ENCODE peak calls at places on chromosomes 3 and 15, in four cellular contexts. O, S, Q and A are unnamed samples.

GRCh38 chr15:80689297-80689696 is 5.8 kb upstream of the ABHD17C start:
- DNase-seq in O (no peak), S (no peak), Q (no peak), A (no peak)

GRCh38 chr3:157073810-157074209 is 86.1 kb downstream of the CCNL1 start:
- DNase-seq in O (peak), S (peak), Q (no peak), A (no peak)

GRCh38 chr3:177295116-177295515 is 97.8 kb upstream of the TBL1XR1 start:
- DNase-seq in O (no peak), S (no peak), Q (no peak), A (no peak)

GRCh38 chr3:105518806-105519418 is 152.2 kb downstream of the ALCAM start:
- DNase-seq in O (peak), S (peak), Q (no peak), A (peak)

GRCh38 chr3:119681279-119681678 is 4.1 kb upstream of the COX17 start:
- DNase-seq in O (peak), S (peak), Q (no peak), A (no peak)

GRCh38 chr15:41648770-41649169 is 11.4 kb upstream of the MGA start:
- DNase-seq in O (peak), S (peak), Q (no peak), A (no peak)

GRCh38 chr3:86923071-86923476 is 67.9 kb downstream of the VGLL3 start:
- DNase-seq in O (peak), S (peak), Q (no peak), A (no peak)

GRCh38 chr3:51620543-51620942 is 50.5 kb upstream of the TEX264 start:
- DNase-seq in O (peak), S (peak), Q (no peak), A (no peak)

GRCh38 chr15:75233504-75234190 is 24.5 kb upstream of the GOLGA6C start:
- DNase-seq in O (no peak), S (no peak), Q (no peak), A (no peak)

GRCh38 chr3:157495846-157496245 is 7.4 kb downstream of the VEPH1 start:
- DNase-seq in O (no peak), S (no peak), Q (no peak), A (no peak)

GRCh38 chr3:16227566-16227965 is 37.2 kb downstream of the DPH3 start:
- DNase-seq in O (no peak), S (no peak), Q (no peak), A (no peak)

GRCh38 chr3:161284989-161285388 is 63.9 kb downstream of the NMD3 start:
- DNase-seq in O (peak), S (no peak), Q (no peak), A (no peak)

GRCh38 chr15:64581408-64581761 is 121.0 kb downstream of the ZNF609 start:
- DNase-seq in O (no peak), S (no peak), Q (no peak), A (no peak)

DNA sequence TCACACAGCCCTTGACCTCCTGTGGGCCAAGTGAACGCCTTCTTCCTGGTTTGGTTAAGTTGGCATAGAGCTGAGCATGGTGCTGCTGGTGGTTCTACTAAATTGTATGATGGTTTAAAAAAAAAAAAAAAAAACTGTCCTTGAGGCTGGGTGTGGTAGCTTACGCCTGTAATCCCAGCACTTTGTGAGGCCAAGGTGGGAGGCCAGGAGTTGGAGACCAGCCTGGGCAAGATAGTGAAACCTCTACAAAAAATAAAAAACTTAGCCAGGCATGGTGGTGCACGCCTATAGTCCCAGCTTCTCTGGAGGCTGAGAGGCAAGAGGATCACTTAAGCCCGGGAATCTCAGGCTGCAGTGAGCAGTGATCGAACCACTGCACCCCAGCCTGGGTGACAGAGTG is 58.9 kb upstream of the FLNB start:
- DNase-seq in O (no peak), S (no peak), Q (no peak), A (no peak)
- H3K4me2 ChIP-seq in O (no peak), S (no peak), Q (no peak), A (no peak)

GRCh38 chr3:141690366-141691072 is 47.6 kb upstream of the RNF7 start:
- DNase-seq in O (peak), S (peak), Q (no peak), A (no peak)
- H4K8ac ChIP-seq in O (peak), S (no peak), Q (no peak), A (no peak)

DNA sequence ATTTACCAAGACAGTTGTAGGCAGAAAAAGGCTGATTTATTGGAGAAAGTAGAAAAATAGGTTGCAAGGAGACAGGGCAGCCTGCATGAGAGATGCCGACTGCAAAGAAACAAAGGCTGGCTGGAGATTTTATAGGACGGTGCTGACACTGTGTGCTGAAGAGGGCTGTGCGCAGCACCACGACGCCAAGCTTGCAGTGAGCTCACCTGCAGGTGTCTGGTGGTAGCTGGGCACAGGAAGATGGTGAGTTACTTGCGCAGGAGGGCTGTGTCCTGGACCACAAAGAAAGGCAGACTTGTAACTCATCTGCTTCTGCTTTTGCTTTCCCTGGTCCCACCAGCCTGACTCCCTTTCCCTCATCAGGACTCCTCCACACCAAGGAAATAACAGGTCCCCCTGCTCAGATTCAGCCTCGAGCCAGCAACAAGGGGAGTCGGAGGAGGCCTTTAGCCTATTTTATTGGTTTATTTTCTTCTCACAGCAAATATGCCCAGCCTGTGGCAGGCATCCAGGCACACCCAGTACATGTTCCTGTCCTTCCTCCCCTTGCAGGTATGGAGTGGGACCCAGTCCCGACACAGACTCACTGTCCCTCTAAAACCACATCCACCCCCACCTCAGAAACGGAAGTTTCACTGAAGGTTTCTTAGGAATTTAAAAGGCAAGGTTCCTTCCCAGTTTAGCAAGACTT is 35.7 kb upstream of the FLNB start:
- DNase-seq in O (no peak), S (no peak), Q (no peak), A (no peak)
- H3K4me2 ChIP-seq in O (no peak), S (no peak), Q (no peak), A (no peak)

DNA sequence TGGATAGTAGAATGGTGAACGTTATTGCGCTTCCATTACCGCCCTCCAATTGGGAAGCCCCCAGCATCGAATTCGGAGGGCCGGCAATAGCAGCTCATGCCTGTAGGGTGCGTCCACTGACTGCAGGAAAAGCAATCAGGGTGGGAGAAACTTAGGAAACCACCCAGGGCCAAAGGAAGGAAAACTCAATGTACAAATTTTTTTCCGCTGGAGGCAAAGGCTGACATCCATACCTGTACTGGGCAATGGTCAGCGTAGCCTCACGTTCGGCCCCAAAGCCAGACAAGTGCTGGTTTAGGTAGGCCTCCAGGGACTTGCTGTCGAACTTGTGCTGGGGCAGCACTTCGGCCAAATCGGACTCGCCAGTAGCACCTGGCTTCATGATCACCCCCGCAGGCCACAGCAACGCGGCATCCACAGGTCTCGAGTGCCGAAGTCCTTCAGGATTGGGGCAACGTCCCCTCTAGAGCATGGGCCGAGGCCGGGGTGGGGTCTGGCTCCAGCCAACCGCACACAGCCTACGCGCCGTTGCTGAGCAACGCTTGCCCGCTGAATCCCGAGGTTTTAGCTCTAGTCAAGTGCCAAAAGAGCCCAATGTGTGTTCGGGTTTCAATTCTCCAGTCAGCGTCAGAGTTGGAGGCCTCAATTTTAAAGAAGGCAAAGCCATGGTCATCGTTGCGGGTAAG is at the start of gene ACAD11:
- DNase-seq in O (peak), S (peak), Q (peak), A (peak)
- H4K8ac ChIP-seq in O (peak), S (peak), Q (no peak), A (no peak)

DNA sequence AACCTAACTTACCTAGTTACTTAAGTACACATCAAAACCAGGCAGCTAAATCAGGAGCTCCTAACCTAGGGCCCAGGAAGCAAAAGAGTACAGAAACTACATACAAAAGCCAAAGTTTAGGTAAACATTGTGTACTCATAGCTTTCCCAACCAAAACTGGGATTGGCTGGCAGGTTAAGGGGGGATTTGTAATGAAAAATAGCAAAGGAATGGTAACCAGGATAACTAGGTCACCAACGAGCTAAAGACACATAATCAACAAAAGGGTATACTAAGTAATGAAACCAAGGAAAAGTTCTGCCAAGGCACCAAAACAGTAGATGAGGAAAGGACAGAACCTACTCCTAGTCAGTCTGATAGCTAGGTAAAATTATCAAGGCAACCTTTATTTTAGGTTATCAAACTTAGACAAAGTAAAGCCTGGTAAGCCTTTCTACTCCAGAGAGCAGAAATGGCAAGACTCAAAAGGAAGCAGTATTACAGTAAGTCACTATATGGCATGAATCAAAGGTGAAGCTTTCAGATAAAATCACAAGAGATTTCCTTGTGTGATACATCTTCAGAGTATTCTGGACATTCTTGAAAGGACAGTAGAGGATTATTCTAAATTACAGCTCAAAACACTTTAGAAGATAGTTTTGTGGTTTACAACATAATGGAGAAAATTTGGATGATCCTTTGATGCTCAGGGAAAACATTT is 10.2 kb downstream of the TRA2B start:
- DNase-seq in O (no peak), S (peak), Q (no peak), A (no peak)
- H3K4me2 ChIP-seq in O (peak), S (no peak), Q (peak), A (no peak)

DNA sequence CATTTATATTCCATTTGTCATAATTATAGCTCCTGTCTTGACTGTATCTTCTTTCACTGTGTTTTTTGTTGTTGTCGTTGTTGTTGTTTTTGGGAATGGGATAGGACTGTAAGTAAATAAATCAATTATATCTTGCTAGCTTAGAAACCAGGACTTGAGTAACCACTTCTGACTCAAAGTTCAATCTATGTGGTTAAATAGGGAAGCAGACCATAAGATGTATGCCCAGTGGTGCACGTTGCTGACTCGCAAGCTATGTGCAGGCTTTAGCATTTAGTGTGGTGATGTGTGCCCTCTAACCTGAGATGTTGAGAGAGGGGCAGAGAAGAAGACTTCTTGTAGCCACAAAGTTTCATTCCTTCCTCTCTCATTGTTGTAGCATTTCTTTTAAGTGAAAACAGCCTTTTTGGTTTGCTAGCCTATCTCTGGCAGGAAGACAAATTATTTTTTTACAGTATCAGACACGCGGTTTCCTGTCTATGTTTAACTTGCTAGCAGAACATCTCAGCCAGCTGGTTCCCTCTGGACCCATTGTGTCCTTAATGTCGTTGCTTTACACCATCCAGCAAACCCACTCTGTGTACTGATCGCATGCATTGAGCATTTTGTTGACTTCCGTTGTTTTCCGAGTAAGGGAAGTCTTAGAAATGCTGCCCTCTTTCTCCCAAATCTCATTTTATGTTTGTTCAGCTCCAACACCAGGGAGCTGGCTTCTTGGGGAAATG is 52.1 kb downstream of the TGFBR2 start:
- DNase-seq in O (peak), S (peak), Q (no peak), A (no peak)
- H4K8ac ChIP-seq in O (peak), S (peak), Q (no peak), A (no peak)

DNA sequence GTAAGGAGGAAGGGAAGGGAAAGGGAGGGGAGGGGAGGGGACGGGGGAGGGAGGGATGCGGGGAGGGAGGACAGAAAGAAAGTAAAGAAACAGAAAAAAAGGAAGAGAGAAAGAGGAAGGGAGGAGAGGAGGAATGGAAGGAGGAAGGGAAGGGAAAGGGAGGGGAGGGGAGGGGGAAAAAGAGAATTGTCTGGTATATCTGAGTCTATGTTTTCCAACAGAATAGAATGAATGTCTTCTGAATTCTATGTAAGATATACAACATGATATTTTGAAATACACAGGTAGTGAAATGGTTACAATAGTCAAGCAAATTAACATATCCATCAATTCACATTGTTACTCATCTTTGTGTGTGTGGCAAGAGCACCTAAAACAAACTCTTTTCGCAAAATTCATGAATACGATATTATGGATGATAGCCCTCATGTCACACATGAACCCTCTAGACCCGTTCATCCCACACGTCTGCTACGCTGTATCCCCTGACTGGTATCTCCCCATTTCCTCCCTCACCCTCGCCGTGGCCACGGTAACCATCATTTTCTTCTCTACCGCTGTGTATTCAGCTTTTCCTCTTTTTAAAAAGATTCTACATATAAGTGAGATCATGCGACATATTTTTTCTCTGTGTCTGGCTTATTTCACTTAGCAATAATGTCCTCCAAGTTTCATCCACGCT is 168.9 kb downstream of the XXYLT1 start:
- DNase-seq in O (no peak), S (no peak), Q (no peak), A (no peak)
- H3K4me2 ChIP-seq in O (no peak), S (no peak), Q (no peak), A (no peak)

GRCh38 chr3:23175361-23176073 is 27.6 kb upstream of the UBE2E2 start:
- DNase-seq in O (no peak), S (no peak), Q (no peak), A (no peak)

GRCh38 chr3:23172059-23172458 is 31.1 kb upstream of the UBE2E2 start:
- DNase-seq in O (no peak), S (no peak), Q (no peak), A (no peak)

GRCh38 chr3:23170306-23170705 is 32.8 kb upstream of the UBE2E2 start:
- DNase-seq in O (peak), S (no peak), Q (no peak), A (no peak)

GRCh38 chr3:23169551-23169950 is 33.6 kb upstream of the UBE2E2 start:
- DNase-seq in O (no peak), S (no peak), Q (no peak), A (no peak)

GRCh38 chr3:23174426-23175039 is 28.6 kb upstream of the UBE2E2 start:
- DNase-seq in O (no peak), S (peak), Q (peak), A (no peak)
- H4K8ac ChIP-seq in O (no peak), S (no peak), Q (no peak), A (no peak)

GRCh38 chr3:46694520-46694919 is 1.0 kb upstream of the ALS2CL start:
- DNase-seq in O (no peak), S (no peak), Q (no peak), A (no peak)
- H3K4me2 ChIP-seq in O (no peak), S (no peak), Q (no peak), A (no peak)

GRCh38 chr15:43106486-43106829 is 620 bp upstream of the UBR1 start:
- DNase-seq in O (no peak), S (no peak), Q (no peak), A (no peak)
- H4K8ac ChIP-seq in O (peak), S (no peak), Q (no peak), A (no peak)